ENCODE peak calls at places on chromosomes 13 and 19, in ten cellular contexts. A is memory B cell; K is CD4-positive, alpha-beta T cell; O is stimulated activated CD4-positive, alpha-beta T cell treated with anti-CD3 and anti-CD28 coated beads, Interleukin-1b, Interleukin-23, amount 100 ng/mL, for 24 hours; P is upper lobe of right lung; F is neuronal stem cell; I is brain microvascular endothelial cell; L is CD4-positive, CD25-positive, alpha-beta regulatory T cell; D is uterus; E is activated CD4-positive, alpha-beta T cell treated with anti-CD3 and anti-CD28 coated beads, Interleukin-2, amount 10 ng/mL, durations not matched to agents 7 days and 5 days. C is an unnamed sample.
A peak's percentile ranks its signal among the peaks of the same experiment; 100 is the strongest.

GRCh38 chr19:19552811-19553210 is 14.7 kb downstream of the CILP2 start:
- DNase-seq in E (no peak), A (no peak), O (no peak), K (peak; percentile 34), I (peak; percentile 36), L (no peak), P (no peak), D (no peak), F (no peak), C (no peak)

GRCh38 chr13:72384879-72385278 is 342.6 kb downstream of the MZT1 start:
- DNase-seq in L (no peak), I (peak; percentile 60), O (no peak), P (no peak), E (no peak), D (no peak), A (no peak), F (no peak), K (no peak), C (no peak)

GRCh38 chr19:34837262-34837661 is 64.2 kb upstream of the ZNF599 start:
- DNase-seq in I (no peak), F (no peak), L (no peak), E (no peak), O (no peak), A (no peak), P (no peak), K (no peak), D (peak; percentile 56), C (no peak)

GRCh38 chr19:46766569-46767317 is 20.5 kb upstream of the STRN4 start:
- DNase-seq in O (no peak), F (no peak), D (no peak), L (peak; percentile 71), P (no peak), K (peak; percentile 46), A (peak; percentile 56), E (peak; percentile 68), I (no peak), C (peak; percentile 75)

GRCh38 chr19:50695251-50696064 is 24.1 kb downstream of the SHANK1 start:
- DNase-seq in I (no peak), F (peak; percentile 56), E (peak; percentile 39), P (no peak), O (no peak), L (no peak), A (no peak), K (peak; percentile 10), D (no peak), C (peak; percentile 49)

GRCh38 chr19:17489392-17490030 is 19.2 kb downstream of the SLC27A1 start:
- DNase-seq in F (no peak), O (no peak), D (no peak), L (no peak), E (no peak), A (no peak), I (no peak), K (no peak), P (no peak), C (no peak)

GRCh38 chr19:41323023-41323422 is 13.1 kb downstream of the CCDC97 start:
- DNase-seq in O (no peak), P (no peak), D (peak; percentile 62), I (peak; percentile 72), L (no peak), F (no peak), A (no peak), K (no peak), E (no peak), C (no peak)

GRCh38 chr13:46588019-46588418 is 35.0 kb downstream of the LRCH1 start:
- DNase-seq in F (no peak), A (peak; percentile 28), P (no peak), L (no peak), E (no peak), I (no peak), D (no peak), K (no peak), O (no peak), C (no peak)

GRCh38 chr13:95156208-95156607 is 145.0 kb downstream of the ABCC4 start:
- DNase-seq in I (peak; percentile 36), P (no peak), F (no peak), D (no peak), K (no peak), E (no peak), O (no peak), A (no peak), L (peak; percentile 18), C (no peak)

GRCh38 chr19:57813919-57814504 is 701 bp downstream of the ZNF552 start:
- DNase-seq in K (no peak), P (no peak), L (no peak), E (no peak), D (no peak), F (no peak), I (no peak), A (no peak), O (no peak), C (no peak)

GRCh38 chr19:34141036-34141435 is 31.3 kb upstream of the LSM14A start:
- DNase-seq in D (no peak), F (no peak), L (no peak), E (no peak), A (no peak), O (no peak), P (no peak), I (no peak), K (no peak), C (no peak)

GRCh38 chr13:34025746-34026145 is 207.8 kb downstream of the RFC3 start:
- DNase-seq in K (no peak), A (no peak), L (no peak), D (no peak), P (no peak), E (no peak), O (no peak), F (no peak), I (peak; percentile 86), C (no peak)

GRCh38 chr13:44234566-44234965 is 139.1 kb upstream of the SERP2 start:
- DNase-seq in P (no peak), A (no peak), O (no peak), I (no peak), K (no peak), L (no peak), E (no peak), D (no peak), F (no peak), C (no peak)

GRCh38 chr19:18861917-18862316 is 30.2 kb downstream of the UPF1 start:
- DNase-seq in O (no peak), I (no peak), P (no peak), A (no peak), D (no peak), L (no peak), F (no peak), K (no peak), E (no peak), C (no peak)

GRCh38 chr13:49400755-49401659 is 42.9 kb downstream of the CAB39L start:
- DNase-seq in I (peak; percentile 33), E (no peak), L (no peak), O (no peak), P (no peak), D (peak; percentile 60), A (peak; percentile 3), K (no peak), F (peak; percentile 14), C (no peak)

GRCh38 chr13:37136633-37137032 is 31.2 kb upstream of the CSNK1A1L start:
- DNase-seq in K (no peak), F (no peak), E (no peak), L (no peak), P (no peak), A (no peak), O (no peak), D (no peak), I (no peak), C (no peak)

GRCh38 chr13:27954406-27954851 is 14.7 kb downstream of the CDX2 start:
- DNase-seq in E (no peak), A (no peak), I (no peak), O (no peak), D (no peak), K (no peak), L (no peak), P (peak; percentile 68), F (no peak), C (no peak)

GRCh38 chr19:40598121-40598917 is 2.9 kb upstream of the LTBP4 start:
- DNase-seq in F (peak; percentile 92), L (peak; percentile 71), A (peak; percentile 89), K (peak; percentile 79), O (peak; percentile 76), E (peak; percentile 84), I (peak; percentile 81), D (peak; percentile 91), P (peak; percentile 92), C (peak; percentile 86)

GRCh38 chr19:50479761-50480251 is 3.2 kb upstream of the GARIN5A start:
- DNase-seq in O (no peak), A (no peak), L (no peak), K (no peak), F (no peak), E (no peak), P (peak; percentile 46), D (no peak), I (no peak), C (no peak)

GRCh38 chr19:588758-589692 is 656 bp upstream of the HCN2 start:
- DNase-seq in A (no peak), L (no peak), P (no peak), D (no peak), E (no peak), K (no peak), I (no peak), O (no peak), F (no peak), C (no peak)

GRCh38 chr13:105921711-105922110 is 613.8 kb downstream of the EFNB2 start:
- DNase-seq in D (no peak), O (no peak), A (no peak), F (no peak), K (no peak), E (no peak), I (no peak), P (no peak), L (no peak), C (no peak)

C was measured in activated CD8-positive, alpha-beta T cell treated with anti-CD3 and anti-CD28 coated beads, Interleukin-2, amount 10 ng/mL, durations not matched to agents 7 days and 5 days.